ENCODE peak calls at places on chromosomes 11 and 22, in ten cellular contexts. S is activated naive CD8-positive, alpha-beta T cell treated with anti-CD3 and anti-CD28 coated beads, Interleukin-2, amount 10 ng/mL, durations not matched to agents 7 days and 5 days; E is neural crest cell; Z is HS-5; M is uterus; T is kidney; L is B cell; J is HT1080; V is NCI-H748 treated with DMSO at 0.1 percent for 48 hours; Y is activated T-helper 1 cell treated with anti-CD3 and anti-CD28 coated beads, Interleukin-12 subunit alpha, Interleukin-12 subunit beta, Interleukin-2, Interleukin-4 antibody, amounts not matched to agents 30 ng/mL and 10 ng/mL and 1 ng/mL, durations not matched to agents 14 hours and 24 hours and 36 hours. U is an unnamed sample.
A peak's percentile ranks its signal among the peaks of the same experiment; 100 is the strongest.

GRCh38 chr11:93133710-93134109 is 64.1 kb downstream of the SLC36A4 start:
- DNase-seq in T (no peak), E (no peak), S (no peak), M (no peak), Z (peak; percentile 5), L (no peak), V (no peak), J (no peak), Y (no peak), U (no peak)

GRCh38 chr11:71139516-71140205 is 112.7 kb downstream of the SHANK2 start:
- DNase-seq in M (no peak), E (no peak), V (no peak), Y (no peak), J (no peak), Z (no peak), T (peak; percentile 92), S (no peak), L (no peak), U (no peak)

GRCh38 chr11:75333807-75334140 is 17.7 kb downstream of the ARRB1 start:
- DNase-seq in V (no peak), E (no peak), L (no peak), M (no peak), T (no peak), J (no peak), Z (no peak), Y (no peak), S (no peak), U (no peak)

GRCh38 chr11:8098361-8098760 is 17.4 kb downstream of the TUB start:
- DNase-seq in M (no peak), E (no peak), V (no peak), Z (peak; percentile 51), T (no peak), Y (no peak), L (no peak), S (no peak), J (no peak), U (no peak)

GRCh38 chr11:70420008-70420464 is 21.7 kb downstream of the CTTN start:
- DNase-seq in Z (no peak), S (no peak), J (peak; percentile 93), M (no peak), L (no peak), V (no peak), Y (no peak), T (no peak), E (no peak), U (no peak)

GRCh38 chr11:116202922-116203321 is 569.9 kb downstream of the BUD13 start:
- DNase-seq in Y (no peak), E (no peak), S (no peak), V (no peak), M (no peak), L (no peak), J (no peak), Z (no peak), T (no peak), U (no peak)

GRCh38 chr22:19041403-19042074 is 80.7 kb downstream of the DGCR2 start:
- DNase-seq in T (peak; percentile 45), L (no peak), S (peak; percentile 17), E (no peak), Y (no peak), M (no peak), Z (no peak), J (no peak), V (no peak), U (peak; percentile 37)

GRCh38 chr11:120612363-120613263 is 101.1 kb downstream of the GRIK4 start:
- DNase-seq in V (no peak), Y (no peak), J (peak; percentile 76), E (no peak), M (no peak), Z (no peak), L (no peak), S (no peak), T (no peak), U (no peak)

GRCh38 chr11:43686207-43686606 is 5.7 kb downstream of the HSD17B12 start:
- DNase-seq in L (no peak), Y (no peak), J (no peak), E (no peak), S (no peak), V (no peak), T (no peak), M (no peak), Z (no peak), U (no peak)

GRCh38 chr22:40529817-40530216 is 106.7 kb downstream of the MRTFA start:
- DNase-seq in Y (no peak), J (no peak), E (no peak), T (no peak), Z (no peak), M (no peak), S (no peak), V (no peak), L (no peak), U (no peak)

GRCh38 chr11:109133159-109133558 is 288.8 kb upstream of the C11orf87 start:
- DNase-seq in L (no peak), M (no peak), E (no peak), S (no peak), T (no peak), J (no peak), V (no peak), Y (no peak), Z (no peak), U (no peak)

GRCh38 chr22:17056807-17057206 is 28.0 kb upstream of the IL17RA start:
- DNase-seq in J (no peak), T (peak; percentile 58), Z (no peak), E (no peak), L (no peak), S (no peak), Y (no peak), M (no peak), V (no peak), U (no peak)

GRCh38 chr11:103529217-103529684 is 420.0 kb downstream of the DYNC2H1 start:
- DNase-seq in E (no peak), T (no peak), S (no peak), V (no peak), M (no peak), L (no peak), Z (peak; percentile 95), J (peak; percentile 98), Y (no peak), U (no peak)

U was measured in Right ventricle myocardium inferior.